ENCODE peak calls at places on chromosomes 3 and 15, in four cellular contexts. J is K562, Y is GM12878, T is H1. A is an unnamed sample.

GRCh38 chr15:29873942-29874341 is 51.7 kb upstream of the TJP1 start:
- DNase-seq in Y (no peak), J (no peak), T (no peak), A (no peak)

GRCh38 chr3:184583345-184584000 is 21.9 kb downstream of the EPHB3 start:
- DNase-seq in Y (no peak), T (no peak), J (no peak), A (no peak)

GRCh38 chr3:37511357-37511970 is 337.1 kb upstream of the LRRFIP2 start:
- DNase-seq in Y (no peak), J (no peak), T (no peak), A (no peak)

GRCh38 chr3:107704477-107704876 is 181.7 kb downstream of the BBX start:
- DNase-seq in J (no peak), T (no peak), Y (no peak), A (no peak)

GRCh38 chr3:107064445-107065060 is 312.7 kb upstream of the CCDC54 start:
- DNase-seq in J (peak), Y (peak), T (peak), A (peak)

GRCh38 chr3:57971975-57972374 is 36.2 kb upstream of the FLNB start:
- DNase-seq in T (no peak), J (no peak), Y (no peak), A (no peak)

GRCh38 chr3:127209155-127209839 is 16.4 kb downstream of the PRR23E start:
- DNase-seq in Y (no peak), J (no peak), T (no peak), A (no peak)

GRCh38 chr15:51856714-51857380 is 27.4 kb downstream of the TMOD3 start:
- DNase-seq in J (no peak), T (no peak), Y (no peak), A (no peak)

GRCh38 chr3:195175476-195176337 is 95.3 kb downstream of the XXYLT1 start:
- DNase-seq in T (no peak), Y (no peak), J (no peak), A (no peak)

GRCh38 chr3:79161941-79162340 is 605.9 kb downstream of the ROBO1 start:
- DNase-seq in T (no peak), J (no peak), Y (no peak), A (no peak)

GRCh38 chr3:47065058-47065457 is 85.6 kb downstream of the NBEAL2 start:
- DNase-seq in T (no peak), J (no peak), Y (no peak), A (peak)

GRCh38 chr3:196643201-196643749 is 3.8 kb downstream of the NRROS start:
- DNase-seq in Y (peak), J (no peak), T (no peak), A (no peak)

GRCh38 chr3:138472141-138472825 is 37.9 kb downstream of the ESYT3 start:
- DNase-seq in J (peak), Y (no peak), T (peak), A (no peak)

GRCh38 chr3:195537995-195538394 is 5.1 kb downstream of the PPP1R2 start:
- DNase-seq in J (no peak), T (no peak), Y (peak), A (no peak)

DNA sequence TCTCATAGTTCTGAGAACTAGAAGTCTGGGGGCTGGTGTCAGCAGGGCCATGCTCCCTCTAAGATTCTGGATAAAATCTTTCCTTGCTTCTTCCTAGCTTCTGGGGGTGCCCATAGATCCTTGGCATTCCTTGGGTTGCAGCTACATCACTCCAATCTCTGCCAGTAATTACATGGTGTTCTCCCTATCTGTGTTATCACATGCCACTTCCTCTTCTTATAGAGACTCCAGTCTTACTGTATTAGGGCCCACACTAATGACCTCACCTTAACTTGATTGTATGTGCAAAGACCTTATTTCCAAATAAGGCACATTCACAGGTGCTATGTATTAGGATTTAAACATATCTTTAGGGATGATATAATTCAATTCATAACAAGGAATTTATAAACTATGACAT is 618.5 kb downstream of the FGF12 start:
- DNase-seq in T (no peak), Y (no peak), J (no peak), A (no peak)
- TF ChIP-seq BRCA1 in T (no peak), Y (no peak), J (no peak), A (no peak)

GRCh38 chr3:11600501-11601282 is 43.0 kb downstream of the VGLL4 start:
- DNase-seq in T (no peak), J (no peak), Y (no peak), A (peak)
- TF ChIP-seq BRCA1 in T (no peak), J (no peak), Y (no peak), A (no peak)

GRCh38 chr3:149475451-149476060 is 1.1 kb downstream of the TM4SF4 start:
- DNase-seq in T (no peak), Y (no peak), J (no peak), A (no peak)

GRCh38 chr3:149473991-149474819 is at the start of gene TM4SF4:
- DNase-seq in J (no peak), Y (no peak), T (no peak), A (peak)

GRCh38 chr3:149473314-149473990 is 1.0 kb upstream of the TM4SF4 start:
- DNase-seq in T (no peak), Y (no peak), J (no peak), A (no peak)

GRCh38 chr3:149471991-149472390 is 2.5 kb upstream of the TM4SF4 start:
- DNase-seq in Y (no peak), T (no peak), J (no peak), A (no peak)

DNA sequence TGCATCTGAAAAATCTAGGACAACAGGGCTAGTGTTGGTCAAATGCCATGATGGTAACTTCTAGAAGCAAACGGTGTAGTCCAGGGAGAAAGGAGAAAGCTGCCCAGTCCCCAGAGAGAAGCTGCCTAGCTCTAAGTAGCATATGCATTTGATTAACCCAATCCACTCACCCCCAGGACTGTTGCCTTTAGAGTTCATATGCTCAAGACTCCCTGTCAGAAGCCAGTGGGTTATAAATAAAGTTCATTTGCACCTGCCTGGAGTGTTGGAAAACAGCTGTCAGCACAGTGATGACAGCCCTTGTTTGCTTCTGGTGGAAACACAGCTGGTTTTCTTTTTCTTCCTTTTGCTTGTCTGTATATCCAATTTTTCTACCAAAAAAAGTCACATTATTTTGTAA is 2.1 kb upstream of the TM4SF4 start:
- DNase-seq in Y (no peak), J (no peak), T (no peak), A (no peak)
- TF ChIP-seq BRCA1 in Y (no peak), J (no peak), T (no peak), A (no peak)

GRCh38 chr3:14412831-14413380 is 10.5 kb downstream of the SLC6A6 start:
- DNase-seq in Y (no peak), T (peak), J (no peak), A (no peak)

GRCh38 chr3:14410501-14411165 is 8.2 kb downstream of the SLC6A6 start:
- DNase-seq in J (peak), T (no peak), Y (no peak), A (peak)

GRCh38 chr3:14411166-14411526 is 8.7 kb downstream of the SLC6A6 start:
- DNase-seq in J (no peak), Y (no peak), T (no peak), A (no peak)

GRCh38 chr3:14413381-14414071 is 11.1 kb downstream of the SLC6A6 start:
- DNase-seq in J (peak), Y (no peak), T (no peak), A (no peak)

DNA sequence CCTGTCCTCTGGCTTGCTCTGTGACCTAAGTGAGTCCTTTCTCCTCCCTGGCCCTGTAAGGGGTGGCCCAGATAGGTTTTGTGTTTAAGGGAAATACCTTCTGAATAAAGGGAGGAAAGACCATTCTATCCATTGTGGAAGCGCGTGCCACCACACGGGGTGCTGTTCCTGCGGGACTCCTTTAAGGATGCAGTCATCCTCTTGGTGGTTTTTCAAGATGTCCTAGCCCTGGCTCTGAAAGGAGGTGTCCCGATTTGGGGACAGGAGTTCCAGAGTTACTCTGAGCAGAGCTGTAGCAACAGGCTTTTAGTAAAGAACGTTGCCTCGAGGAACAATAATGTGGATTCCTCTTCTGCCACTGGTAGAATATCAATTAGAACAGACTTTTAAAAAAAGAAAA is 9.6 kb downstream of the SLC6A6 start:
- DNase-seq in T (peak), J (peak), Y (no peak), A (no peak)
- TF ChIP-seq BRCA1 in T (no peak), J (no peak), Y (no peak), A (no peak)

GRCh38 chr3:48711727-48712126 is 5.3 kb downstream of the IP6K2 start:
- DNase-seq in Y (no peak), J (no peak), T (no peak), A (no peak)

GRCh38 chr3:48716982-48717746 is at the start of gene IP6K2:
- DNase-seq in J (peak), T (peak), Y (peak), A (peak)

GRCh38 chr3:48716508-48716981 is 476 bp downstream of the IP6K2 start:
- DNase-seq in J (peak), Y (no peak), T (peak), A (no peak)

GRCh38 chr3:48715179-48715800 is 1.7 kb downstream of the IP6K2 start:
- DNase-seq in J (no peak), T (no peak), Y (no peak), A (no peak)
- TF ChIP-seq BRCA1 in J (no peak), T (no peak), Y (no peak), A (no peak)

GRCh38 chr3:52217409-52217805 is 8.0 kb downstream of the TLR9 start:
- DNase-seq in T (no peak), Y (no peak), J (no peak), A (no peak)
- TF ChIP-seq BRCA1 in T (no peak), Y (no peak), J (no peak), A (no peak)

GRCh38 chr3:86175593-86175992 is 815.4 kb downstream of the VGLL3 start:
- DNase-seq in J (no peak), Y (no peak), T (peak), A (no peak)

GRCh38 chr3:86178095-86178494 is 812.9 kb downstream of the VGLL3 start:
- DNase-seq in J (no peak), T (no peak), Y (no peak), A (no peak)

GRCh38 chr3:86175051-86175536 is 815.9 kb downstream of the VGLL3 start:
- DNase-seq in T (peak), Y (no peak), J (no peak), A (no peak)

GRCh38 chr3:86180696-86181095 is 810.3 kb downstream of the VGLL3 start:
- DNase-seq in J (no peak), T (no peak), Y (no peak), A (peak)
- TF ChIP-seq BRCA1 in J (no peak), T (no peak), Y (no peak), A (no peak)

GRCh38 chr15:62568702-62569101 is 403.6 kb upstream of the C2CD4B start:
- DNase-seq in T (no peak), J (no peak), Y (no peak), A (no peak)

GRCh38 chr15:62568004-62568403 is 402.9 kb upstream of the C2CD4B start:
- DNase-seq in T (no peak), J (no peak), Y (no peak), A (no peak)

GRCh38 chr15:62565620-62566019 is 400.5 kb upstream of the C2CD4B start:
- DNase-seq in Y (no peak), J (no peak), T (no peak), A (no peak)

GRCh38 chr15:62566248-62566647 is 401.2 kb upstream of the C2CD4B start:
- DNase-seq in T (no peak), Y (no peak), J (no peak), A (no peak)

DNA sequence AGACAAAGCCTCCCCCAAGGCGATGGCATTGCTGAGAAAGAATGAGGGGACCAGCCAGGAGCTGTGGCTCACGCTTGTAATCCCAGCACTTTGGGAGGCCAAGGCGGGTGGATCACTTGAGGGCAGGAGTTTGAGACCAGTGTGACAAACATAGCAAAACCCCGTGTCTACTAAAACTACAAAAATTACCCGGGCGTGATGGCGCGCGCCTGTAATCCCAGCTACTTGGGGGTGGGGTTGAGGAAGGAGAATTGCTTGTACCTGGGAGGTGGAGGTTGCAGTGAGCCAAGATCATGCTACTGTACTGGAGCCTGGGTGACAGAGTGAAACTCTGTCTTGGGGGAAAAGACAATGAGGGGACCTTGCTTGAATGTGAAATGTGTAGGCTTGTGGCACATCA is 402.4 kb upstream of the C2CD4B start:
- DNase-seq in T (no peak), Y (no peak), J (no peak), A (no peak)
- TF ChIP-seq BRCA1 in T (no peak), Y (no peak), J (no peak), A (no peak)